ENCODE peak calls at places on chromosomes 4 and X, in six cellular contexts. F, E, Y, T, N and U are unnamed samples.

GRCh38 chr4:76723916-76724315 is 174.0 kb downstream of the SOWAHB start:
- DNase-seq in F (no peak), E (no peak), Y (no peak), T (peak; percentile 63), N (no peak), U (peak; percentile 98)

GRCh38 chr4:41281038-41281634 is 24.4 kb downstream of the UCHL1 start:
- DNase-seq in F (no peak), E (no peak), Y (peak; percentile 82), T (peak; percentile 78), N (no peak), U (peak; percentile 59)

GRCh38 chr4:186190456-186191265 is 706 bp upstream of the CYP4V2 start:
- DNase-seq in F (peak; percentile 31), E (peak; percentile 81), Y (no peak), T (peak; percentile 34), N (peak; percentile 82), U (peak; percentile 31)

GRCh38 chr4:113945906-113946305 is 33.5 kb downstream of the ARSJ start:
- DNase-seq in F (no peak), E (no peak), Y (no peak), T (peak; percentile 79), N (no peak), U (peak; percentile 82)

GRCh38 chrX:119693996-119694451 is 1.1 kb upstream of the SEPTIN6 start:
- DNase-seq in F (no peak), E (no peak), Y (no peak), T (no peak), N (no peak), U (no peak)

GRCh38 chrX:13092455-13092941 is 48.1 kb upstream of the FAM9C start:
- DNase-seq in F (peak; percentile 62), E (peak; percentile 74), Y (no peak), T (no peak), N (no peak), U (no peak)

GRCh38 chr4:23060776-23061175 is 368.0 kb downstream of the GBA3 start:
- DNase-seq in F (no peak), E (no peak), Y (no peak), T (peak; percentile 79), N (no peak), U (peak; percentile 23)

GRCh38 chr4:86759298-86759697 is 89.9 kb downstream of the SLC10A6 start:
- DNase-seq in F (no peak), E (no peak), Y (no peak), T (no peak), N (no peak), U (no peak)

GRCh38 chrX:11953615-11954014 is 184.7 kb upstream of the FRMPD4 start:
- DNase-seq in F (no peak), E (no peak), Y (no peak), T (peak; percentile 83), N (no peak), U (peak; percentile 94)

GRCh38 chrX:20620301-20620700 is 353.6 kb upstream of the RPS6KA3 start:
- DNase-seq in F (no peak), E (no peak), Y (no peak), T (peak; percentile 35), N (no peak), U (peak; percentile 45)

GRCh38 chr4:109009909-109010308 is 247.1 kb upstream of the ETNPPL start:
- DNase-seq in F (no peak), E (no peak), Y (no peak), T (no peak), N (no peak), U (peak; percentile 79)

GRCh38 chr4:144872508-144873293 is 225.3 kb downstream of the ANAPC10 start:
- DNase-seq in F (no peak), E (no peak), Y (no peak), T (no peak), N (no peak), U (peak; percentile 25)

GRCh38 chr4:140020457-140021361 is 133.3 kb downstream of the MAML3 start:
- DNase-seq in F (no peak), E (no peak), Y (no peak), T (no peak), N (no peak), U (no peak)

GRCh38 chrX:71301195-71301924 is at the start of gene ITGB1BP2:
- DNase-seq in F (no peak), E (no peak), Y (no peak), T (no peak), N (peak; percentile 34), U (peak; percentile 60)

GRCh38 chr4:10299601-10300000 is 157.6 kb downstream of the ZNF518B start:
- DNase-seq in F (no peak), E (no peak), Y (no peak), T (no peak), N (no peak), U (no peak)

GRCh38 chrX:150958177-150958576 is 25.0 kb upstream of the HMGB3 start:
- DNase-seq in F (no peak), E (no peak), Y (no peak), T (no peak), N (peak; percentile 1), U (no peak)

GRCh38 chrX:56505866-56506265 is 57.6 kb upstream of the UBQLN2 start:
- DNase-seq in F (no peak), E (no peak), Y (no peak), T (no peak), N (no peak), U (no peak)

GRCh38 chr4:72468904-72469502 is 100.0 kb downstream of the ADAMTS3 start:
- DNase-seq in F (no peak), E (no peak), Y (no peak), T (peak; percentile 46), N (no peak), U (no peak)

GRCh38 chr4:124018383-124019317 is 622.1 kb downstream of the SPRY1 start:
- DNase-seq in F (no peak), E (no peak), Y (no peak), T (peak; percentile 25), N (no peak), U (peak; percentile 51)

GRCh38 chr4:155529197-155529596 is 137.5 kb upstream of the GUCY1A1 start:
- DNase-seq in F (no peak), E (no peak), Y (no peak), T (no peak), N (no peak), U (peak; percentile 11)

GRCh38 chr4:174349156-174349555 is 65.4 kb downstream of the CEP44 start:
- DNase-seq in F (no peak), E (no peak), Y (no peak), T (no peak), N (no peak), U (no peak)

GRCh38 chrX:138982350-138982749 is 270.8 kb upstream of the FGF13 start:
- DNase-seq in F (no peak), E (no peak), Y (no peak), T (no peak), N (no peak), U (no peak)

GRCh38 chr4:111542056-111542455 is 603.2 kb upstream of the FAM241A start:
- DNase-seq in F (no peak), E (no peak), Y (no peak), T (no peak), N (no peak), U (no peak)

GRCh38 chr4:6273661-6273990 is 4.0 kb downstream of the WFS1 start:
- DNase-seq in F (no peak), E (no peak), Y (no peak), T (no peak), N (no peak), U (no peak)

GRCh38 chr4:148951346-148951745 is 509.1 kb upstream of the NR3C2 start:
- DNase-seq in F (no peak), E (no peak), Y (no peak), T (no peak), N (no peak), U (no peak)

GRCh38 chrX:15343075-15343476 is 7.8 kb upstream of the PIGA start:
- DNase-seq in F (no peak), E (no peak), Y (no peak), T (no peak), N (no peak), U (peak; percentile 83)

GRCh38 chr4:138869165-138869564 is 146.4 kb upstream of the NOCT start:
- DNase-seq in F (no peak), E (no peak), Y (no peak), T (no peak), N (no peak), U (peak; percentile 23)

GRCh38 chrX:106740193-106740780 is 13.8 kb downstream of the RNF128 start:
- DNase-seq in F (no peak), E (no peak), Y (no peak), T (no peak), N (no peak), U (no peak)

GRCh38 chr4:13750594-13750993 is 123.1 kb upstream of the BOD1L1 start:
- DNase-seq in F (no peak), E (no peak), Y (no peak), T (no peak), N (no peak), U (no peak)

GRCh38 chr4:104973708-104974107 is 173.0 kb upstream of the TET2 start:
- DNase-seq in F (no peak), E (no peak), Y (no peak), T (no peak), N (no peak), U (no peak)

GRCh38 chrX:48971325-48972213 is at the start of gene KCND1:
- DNase-seq in F (no peak), E (no peak), Y (peak; percentile 40), T (peak; percentile 63), N (peak; percentile 81), U (peak; percentile 75)

GRCh38 chr4:20615492-20616136 is 84.6 kb upstream of the PACRGL start:
- DNase-seq in F (no peak), E (no peak), Y (no peak), T (no peak), N (no peak), U (peak; percentile 55)

GRCh38 chr4:123597586-123597985 is 201.0 kb downstream of the SPRY1 start:
- DNase-seq in F (no peak), E (no peak), Y (no peak), T (peak; percentile 53), N (no peak), U (peak; percentile 83)